ENCODE peak calls at places on chromosomes 13 and 19, in five cellular contexts. One of them, this sample, is unnamed.

GRCh38 chr19:35714601-35715354 is 3.0 kb upstream of the KMT2B start:
- DNase-seq in A673: no peak
- DNase-seq in mammary epithelial cell: no peak
- DNase-seq in GM23338: peak
- DNase-seq in GM23248: no peak
- DNase-seq in this sample: no peak

GRCh38 chr13:26619321-26619720 is 61.8 kb downstream of the WASF3 start:
- DNase-seq in A673: no peak
- DNase-seq in mammary epithelial cell: peak
- DNase-seq in GM23338: no peak
- DNase-seq in GM23248: peak
- DNase-seq in this sample: peak

GRCh38 chr19:18939922-18940775 is 868 bp downstream of the HOMER3 start:
- DNase-seq in A673: peak
- DNase-seq in mammary epithelial cell: peak
- DNase-seq in GM23338: peak
- DNase-seq in GM23248: peak
- DNase-seq in this sample: no peak

GRCh38 chr13:110565296-110565695 is 3.8 kb upstream of the RAB20 start:
- DNase-seq in A673: no peak
- DNase-seq in mammary epithelial cell: no peak
- DNase-seq in GM23338: peak
- DNase-seq in GM23248: no peak
- DNase-seq in this sample: no peak

GRCh38 chr19:33090179-33090578 is 9.2 kb downstream of the GPATCH1 start:
- DNase-seq in A673: no peak
- DNase-seq in mammary epithelial cell: no peak
- DNase-seq in GM23338: peak
- DNase-seq in GM23248: no peak
- DNase-seq in this sample: no peak

GRCh38 chr19:34851277-34851804 is 75.4 kb upstream of the ZNF30 start:
- DNase-seq in A673: no peak
- DNase-seq in mammary epithelial cell: peak
- DNase-seq in GM23338: peak
- DNase-seq in GM23248: no peak
- DNase-seq in this sample: no peak

GRCh38 chr19:32138416-32138815 is 207.0 kb upstream of the ZNF507 start:
- DNase-seq in A673: peak
- DNase-seq in mammary epithelial cell: no peak
- DNase-seq in GM23338: peak
- DNase-seq in GM23248: no peak
- DNase-seq in this sample: no peak

GRCh38 chr13:98345103-98345899 is 168.2 kb upstream of the RNF113B start:
- DNase-seq in A673: no peak
- DNase-seq in mammary epithelial cell: no peak
- DNase-seq in GM23338: no peak
- DNase-seq in GM23248: no peak
- DNase-seq in this sample: no peak

GRCh38 chr13:59391696-59392095 is 772.0 kb downstream of the DIAPH3 start:
- DNase-seq in A673: peak
- DNase-seq in mammary epithelial cell: peak
- DNase-seq in GM23338: peak
- DNase-seq in GM23248: peak
- DNase-seq in this sample: no peak

GRCh38 chr13:109212630-109213029 is 573.8 kb downstream of the IRS2 start:
- DNase-seq in A673: no peak
- DNase-seq in mammary epithelial cell: no peak
- DNase-seq in GM23338: no peak
- DNase-seq in GM23248: no peak
- DNase-seq in this sample: no peak

GRCh38 chr13:70523622-70524021 is 415.4 kb upstream of the KLHL1 start:
- DNase-seq in A673: peak
- DNase-seq in mammary epithelial cell: no peak
- DNase-seq in GM23338: no peak
- DNase-seq in GM23248: no peak
- DNase-seq in this sample: no peak

GRCh38 chr19:28419312-28419711 is 793.6 kb downstream of the UQCRFS1 start:
- DNase-seq in A673: no peak
- DNase-seq in mammary epithelial cell: no peak
- DNase-seq in GM23338: no peak
- DNase-seq in GM23248: no peak
- DNase-seq in this sample: no peak

GRCh38 chr13:39776439-39776838 is 121.0 kb downstream of the COG6 start:
- DNase-seq in A673: no peak
- DNase-seq in mammary epithelial cell: peak
- DNase-seq in GM23338: no peak
- DNase-seq in GM23248: peak
- DNase-seq in this sample: no peak

GRCh38 chr19:6719992-6720368 is 470 bp downstream of the C3 start:
- DNase-seq in A673: no peak
- DNase-seq in mammary epithelial cell: no peak
- DNase-seq in GM23338: no peak
- DNase-seq in GM23248: no peak
- DNase-seq in this sample: no peak

GRCh38 chr19:31718041-31718440 is 368.8 kb upstream of the TSHZ3 start:
- DNase-seq in A673: no peak
- DNase-seq in mammary epithelial cell: peak
- DNase-seq in GM23338: no peak
- DNase-seq in GM23248: peak
- DNase-seq in this sample: no peak

GRCh38 chr19:18710986-18711751 is 27.7 kb downstream of the CRTC1 start:
- DNase-seq in A673: no peak
- DNase-seq in mammary epithelial cell: no peak
- DNase-seq in GM23338: peak
- DNase-seq in GM23248: peak
- DNase-seq in this sample: no peak

GRCh38 chr13:26601669-26602068 is 44.2 kb downstream of the WASF3 start:
- DNase-seq in A673: peak
- DNase-seq in mammary epithelial cell: peak
- DNase-seq in GM23338: no peak
- DNase-seq in GM23248: peak
- DNase-seq in this sample: no peak

GRCh38 chr13:103238441-103238840 is 172.2 kb upstream of the SLC10A2 start:
- DNase-seq in A673: no peak
- DNase-seq in mammary epithelial cell: no peak
- DNase-seq in GM23338: no peak
- DNase-seq in GM23248: no peak
- DNase-seq in this sample: no peak

GRCh38 chr13:46521921-46522691 is 30.9 kb upstream of the LRCH1 start:
- DNase-seq in A673: no peak
- DNase-seq in mammary epithelial cell: no peak
- DNase-seq in GM23338: no peak
- DNase-seq in GM23248: no peak
- DNase-seq in this sample: no peak

GRCh38 chr19:6088677-6089063 is 21.6 kb downstream of the RFX2 start:
- DNase-seq in A673: no peak
- DNase-seq in mammary epithelial cell: no peak
- DNase-seq in GM23338: no peak
- DNase-seq in GM23248: peak
- DNase-seq in this sample: no peak

GRCh38 chr13:109720758-109721184 is 65.6 kb downstream of the IRS2 start:
- DNase-seq in A673: no peak
- DNase-seq in mammary epithelial cell: no peak
- DNase-seq in GM23338: no peak
- DNase-seq in GM23248: no peak
- DNase-seq in this sample: no peak

GRCh38 chr13:32811297-32811800 is 204.9 kb upstream of the KL start:
- DNase-seq in A673: no peak
- DNase-seq in mammary epithelial cell: no peak
- DNase-seq in GM23338: no peak
- DNase-seq in GM23248: peak
- DNase-seq in this sample: no peak

GRCh38 chr13:36370108-36370429 is 23.9 kb upstream of the SPART start:
- DNase-seq in A673: no peak
- DNase-seq in mammary epithelial cell: no peak
- DNase-seq in GM23338: no peak
- DNase-seq in GM23248: no peak
- DNase-seq in this sample: no peak

GRCh38 chr19:41025411-41025810 is 34.3 kb downstream of the CYP2B6 start:
- DNase-seq in A673: no peak
- DNase-seq in mammary epithelial cell: no peak
- DNase-seq in GM23338: no peak
- DNase-seq in GM23248: no peak
- DNase-seq in this sample: no peak

GRCh38 chr19:56837892-56838679 is 2.4 kb downstream of the PEG3 start:
- DNase-seq in A673: peak
- DNase-seq in mammary epithelial cell: peak
- DNase-seq in GM23338: no peak
- DNase-seq in GM23248: peak
- DNase-seq in this sample: no peak

GRCh38 chr13:111177081-111177711 is 62.1 kb downstream of the ARHGEF7 start:
- DNase-seq in A673: peak
- DNase-seq in mammary epithelial cell: peak
- DNase-seq in GM23338: no peak
- DNase-seq in GM23248: no peak
- DNase-seq in this sample: no peak

GRCh38 chr19:18280247-18281081 is 958 bp downstream of the JUND start:
- DNase-seq in A673: peak
- DNase-seq in mammary epithelial cell: peak
- DNase-seq in GM23338: peak
- DNase-seq in GM23248: peak
- DNase-seq in this sample: no peak

GRCh38 chr19:5891938-5892771 is 11.4 kb downstream of the NDUFA11 start:
- DNase-seq in A673: no peak
- DNase-seq in mammary epithelial cell: no peak
- DNase-seq in GM23338: peak
- DNase-seq in GM23248: peak
- DNase-seq in this sample: no peak

GRCh38 chr13:40589285-40590109 is 76.9 kb downstream of the FOXO1 start:
- DNase-seq in A673: peak
- DNase-seq in mammary epithelial cell: peak
- DNase-seq in GM23338: no peak
- DNase-seq in GM23248: peak
- DNase-seq in this sample: peak

GRCh38 chr13:97261254-97262015 is 39.3 kb downstream of the MBNL2 start:
- DNase-seq in A673: no peak
- DNase-seq in mammary epithelial cell: no peak
- DNase-seq in GM23338: no peak
- DNase-seq in GM23248: no peak
- DNase-seq in this sample: no peak
- H3K27ac ChIP-seq in A673: no peak
- H3K27ac ChIP-seq in mammary epithelial cell: no peak
- H3K27ac ChIP-seq in GM23338: no peak
- H3K27ac ChIP-seq in GM23248: no peak
- H3K27ac ChIP-seq in this sample: no peak

GRCh38 chr13:99991013-99991805 is 9.6 kb downstream of the ZIC2 start:
- DNase-seq in A673: peak
- DNase-seq in mammary epithelial cell: no peak
- DNase-seq in GM23338: peak
- DNase-seq in GM23248: no peak
- DNase-seq in this sample: no peak

GRCh38 chr13:99989376-99990044 is 7.9 kb downstream of the ZIC2 start:
- DNase-seq in A673: peak
- DNase-seq in mammary epithelial cell: no peak
- DNase-seq in GM23338: peak
- DNase-seq in GM23248: no peak
- DNase-seq in this sample: no peak

GRCh38 chr13:99991806-99992242 is 10.2 kb downstream of the ZIC2 start:
- DNase-seq in A673: peak
- DNase-seq in mammary epithelial cell: no peak
- DNase-seq in GM23338: peak
- DNase-seq in GM23248: no peak
- DNase-seq in this sample: no peak

GRCh38 chr13:99988469-99989375 is 7.1 kb downstream of the ZIC2 start:
- DNase-seq in A673: peak
- DNase-seq in mammary epithelial cell: no peak
- DNase-seq in GM23338: peak
- DNase-seq in GM23248: no peak
- DNase-seq in this sample: no peak

GRCh38 chr13:99990045-99990977 is 8.7 kb downstream of the ZIC2 start:
- DNase-seq in A673: peak
- DNase-seq in mammary epithelial cell: no peak
- DNase-seq in GM23338: peak
- DNase-seq in GM23248: no peak
- DNase-seq in this sample: no peak
- TF ChIP-seq EZH2 in A673: no peak
- TF ChIP-seq EZH2 in mammary epithelial cell: peak
- TF ChIP-seq EZH2 in GM23338: no peak
- TF ChIP-seq EZH2 in GM23248: no peak
- TF ChIP-seq EZH2 in this sample: peak

DNA sequence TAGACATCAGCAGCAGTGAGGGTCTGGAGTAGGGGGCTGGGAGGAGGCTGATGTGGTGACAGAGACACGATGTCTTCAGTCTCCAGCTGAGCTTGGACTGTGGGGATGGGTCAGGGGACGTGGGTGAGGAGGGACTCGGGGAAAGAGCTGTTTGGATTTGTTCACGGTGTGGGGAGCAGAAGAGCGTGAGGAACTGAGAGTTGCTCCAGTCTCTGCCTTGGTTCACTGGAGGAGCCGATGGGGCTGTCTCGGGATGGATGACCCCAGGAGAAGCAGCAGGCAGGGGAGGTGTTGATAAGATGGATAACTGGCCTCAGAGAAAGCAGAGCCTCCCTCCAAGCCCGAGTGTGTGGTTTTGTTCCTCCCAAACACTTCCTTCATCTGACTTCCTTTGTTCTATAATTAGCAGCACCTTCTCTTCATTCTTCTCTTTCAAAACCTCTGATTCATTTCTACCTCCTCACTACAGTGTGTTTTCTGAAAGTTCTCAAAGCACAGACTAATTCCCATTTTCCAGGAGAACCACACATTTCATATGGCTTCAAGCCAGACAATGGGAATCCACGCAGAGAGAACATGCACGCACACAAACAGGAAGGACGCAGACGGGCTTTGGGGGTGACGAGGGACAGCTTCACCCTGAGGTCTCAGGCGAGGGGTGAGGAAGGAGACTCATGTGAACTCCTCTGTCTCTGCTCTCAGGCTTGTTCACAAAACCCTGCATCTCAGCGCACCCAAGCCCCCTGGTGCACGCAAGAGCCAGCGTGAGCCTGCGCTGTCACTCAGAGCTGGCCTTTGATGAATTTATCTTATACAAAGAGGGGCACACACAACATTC is 18.6 kb downstream of the LAIR2 start:
- DNase-seq in A673: no peak
- DNase-seq in mammary epithelial cell: no peak
- DNase-seq in GM23338: no peak
- DNase-seq in GM23248: no peak
- DNase-seq in this sample: no peak
- H3K27ac ChIP-seq in A673: no peak
- H3K27ac ChIP-seq in mammary epithelial cell: no peak
- H3K27ac ChIP-seq in GM23338: no peak
- H3K27ac ChIP-seq in GM23248: no peak
- H3K27ac ChIP-seq in this sample: no peak

GRCh38 chr13:94701313-94702180 is 10.8 kb downstream of the SOX21 start:
- DNase-seq in A673: no peak
- DNase-seq in mammary epithelial cell: no peak
- DNase-seq in GM23338: peak
- DNase-seq in GM23248: no peak
- DNase-seq in this sample: no peak

GRCh38 chr13:94700536-94700935 is 11.8 kb downstream of the SOX21 start:
- DNase-seq in A673: no peak
- DNase-seq in mammary epithelial cell: no peak
- DNase-seq in GM23338: no peak
- DNase-seq in GM23248: no peak
- DNase-seq in this sample: no peak

GRCh38 chr13:94703721-94704314 is 8.5 kb downstream of the SOX21 start:
- DNase-seq in A673: no peak
- DNase-seq in mammary epithelial cell: no peak
- DNase-seq in GM23338: peak
- DNase-seq in GM23248: no peak
- DNase-seq in this sample: no peak

GRCh38 chr13:94703271-94703670 is 9.1 kb downstream of the SOX21 start:
- DNase-seq in A673: no peak
- DNase-seq in mammary epithelial cell: no peak
- DNase-seq in GM23338: peak
- DNase-seq in GM23248: no peak
- DNase-seq in this sample: no peak

GRCh38 chr13:94702181-94703041 is 9.9 kb downstream of the SOX21 start:
- DNase-seq in A673: no peak
- DNase-seq in mammary epithelial cell: no peak
- DNase-seq in GM23338: peak
- DNase-seq in GM23248: no peak
- DNase-seq in this sample: no peak
- TF ChIP-seq EZH2 in A673: no peak
- TF ChIP-seq EZH2 in mammary epithelial cell: peak
- TF ChIP-seq EZH2 in GM23338: peak
- TF ChIP-seq EZH2 in GM23248: peak
- TF ChIP-seq EZH2 in this sample: no peak

This sample was measured in keratinocyte.